ENCODE peak calls at places on chromosomes 11 and 22, in nine cellular contexts. X is breast epithelium; V is GM06990; Q is spleen; D is CD14-positive monocyte; B is activated CD8-positive, alpha-beta T cell treated with anti-CD3 and anti-CD28 coated beads for 36 hours; C is OCI-LY7; I is fibroblast of the aortic adventitia; N is fibroblast of lung. W is an unnamed sample.

GRCh38 chr11:14554959-14555358 is 34.8 kb upstream of the PSMA1 start:
- DNase-seq in X (no peak), V (no peak), Q (no peak), D (no peak), B (peak), C (no peak), I (no peak), N (no peak), W (no peak)

GRCh38 chr11:58394195-58394594 is 12.5 kb downstream of the OR5B3 start:
- DNase-seq in X (no peak), V (no peak), Q (no peak), D (no peak), B (no peak), C (no peak), I (peak), N (peak), W (no peak)

GRCh38 chr22:47633111-47633510 is 870.7 kb downstream of the TBC1D22A start:
- DNase-seq in X (no peak), V (no peak), Q (no peak), D (no peak), B (no peak), C (no peak), I (no peak), N (no peak), W (no peak)

GRCh38 chr11:66996609-66997273 is 21.6 kb downstream of the C11orf86 start:
- DNase-seq in X (no peak), V (no peak), Q (no peak), D (no peak), B (no peak), C (no peak), I (peak), N (peak), W (no peak)

GRCh38 chr11:30244255-30244654 is 13.4 kb downstream of the FSHB start:
- DNase-seq in X (no peak), V (no peak), Q (no peak), D (no peak), B (no peak), C (no peak), I (peak), N (peak), W (no peak)

GRCh38 chr11:57094206-57094940 is 87.4 kb upstream of the LRRC55 start:
- DNase-seq in X (no peak), V (no peak), Q (no peak), D (no peak), B (no peak), C (no peak), I (no peak), N (peak), W (no peak)

GRCh38 chr11:76623171-76623883 is 47.2 kb downstream of the LRRC32 start:
- DNase-seq in X (no peak), V (no peak), Q (peak), D (no peak), B (no peak), C (no peak), I (peak), N (peak), W (no peak)

GRCh38 chr11:13970986-13971385 is 8.5 kb downstream of the SPON1 start:
- DNase-seq in X (peak), V (no peak), Q (no peak), D (no peak), B (peak), C (peak), I (peak), N (no peak), W (no peak)

GRCh38 chr11:91435694-91436375 is 788.8 kb upstream of the FAT3 start:
- DNase-seq in X (no peak), V (no peak), Q (no peak), D (no peak), B (no peak), C (no peak), I (no peak), N (no peak), W (no peak)

GRCh38 chr22:40128989-40129388 is 48.7 kb upstream of the TNRC6B start:
- DNase-seq in X (no peak), V (peak), Q (no peak), D (no peak), B (peak), C (peak), I (no peak), N (no peak), W (peak)

GRCh38 chr11:92180664-92181251 is 43.9 kb upstream of the FAT3 start:
- DNase-seq in X (no peak), V (no peak), Q (no peak), D (no peak), B (no peak), C (no peak), I (peak), N (peak), W (no peak)

GRCh38 chr11:17786824-17787525 is 52.4 kb downstream of the KCNC1 start:
- DNase-seq in X (no peak), V (no peak), Q (no peak), D (no peak), B (no peak), C (no peak), I (peak), N (peak), W (no peak)

GRCh38 chr11:106603971-106604370 is 414.3 kb downstream of the GUCY1A2 start:
- DNase-seq in X (no peak), V (no peak), Q (no peak), D (no peak), B (no peak), C (no peak), I (no peak), N (no peak), W (no peak)

GRCh38 chr22:23120415-23120899 is 21.3 kb downstream of the RSPH14 start:
- DNase-seq in X (no peak), V (no peak), Q (no peak), D (no peak), B (no peak), C (no peak), I (no peak), N (no peak), W (no peak)

GRCh38 chr22:19554834-19555404 is 30.7 kb upstream of the CLDN5 start:
- DNase-seq in X (no peak), V (no peak), Q (no peak), D (no peak), B (no peak), C (no peak), I (peak), N (peak), W (no peak)

GRCh38 chr11:104327864-104328513 is 164.0 kb upstream of the PDGFD start:
- DNase-seq in X (no peak), V (no peak), Q (no peak), D (no peak), B (no peak), C (no peak), I (no peak), N (no peak), W (no peak)

GRCh38 chr22:30252411-30253204 is 6.0 kb upstream of the LIF start:
- DNase-seq in X (no peak), V (no peak), Q (peak), D (no peak), B (no peak), C (no peak), I (no peak), N (no peak), W (no peak)

GRCh38 chr22:32255217-32255616 is at the start of gene SLC5A4:
- DNase-seq in X (no peak), V (no peak), Q (no peak), D (no peak), B (no peak), C (no peak), I (no peak), N (no peak), W (no peak)

GRCh38 chr11:44977493-44977984 is 26.9 kb upstream of the TP53I11 start:
- DNase-seq in X (no peak), V (no peak), Q (no peak), D (no peak), B (peak), C (no peak), I (no peak), N (peak), W (no peak)

GRCh38 chr22:46111645-46112306 is 38.5 kb upstream of the PPARA start:
- DNase-seq in X (no peak), V (no peak), Q (no peak), D (no peak), B (no peak), C (no peak), I (no peak), N (no peak), W (no peak)

GRCh38 chr22:30015846-30016245 is 64.4 kb upstream of the HORMAD2 start:
- DNase-seq in X (no peak), V (no peak), Q (no peak), D (no peak), B (no peak), C (no peak), I (peak), N (peak), W (no peak)

GRCh38 chr11:126313826-126314225 is 10.0 kb downstream of the DCPS start:
- DNase-seq in X (no peak), V (no peak), Q (peak), D (no peak), B (no peak), C (no peak), I (no peak), N (no peak), W (no peak)

GRCh38 chr11:126310229-126310991 is 6.5 kb downstream of the DCPS start:
- DNase-seq in X (peak), V (no peak), Q (peak), D (peak), B (peak), C (peak), I (peak), N (peak), W (peak)

GRCh38 chr11:126312903-126313460 is 9.1 kb downstream of the DCPS start:
- DNase-seq in X (no peak), V (no peak), Q (no peak), D (no peak), B (no peak), C (no peak), I (no peak), N (no peak), W (no peak)

GRCh38 chr11:126310992-126311310 is 7.1 kb downstream of the DCPS start:
- DNase-seq in X (no peak), V (no peak), Q (no peak), D (no peak), B (no peak), C (no peak), I (no peak), N (peak), W (no peak)

DNA sequence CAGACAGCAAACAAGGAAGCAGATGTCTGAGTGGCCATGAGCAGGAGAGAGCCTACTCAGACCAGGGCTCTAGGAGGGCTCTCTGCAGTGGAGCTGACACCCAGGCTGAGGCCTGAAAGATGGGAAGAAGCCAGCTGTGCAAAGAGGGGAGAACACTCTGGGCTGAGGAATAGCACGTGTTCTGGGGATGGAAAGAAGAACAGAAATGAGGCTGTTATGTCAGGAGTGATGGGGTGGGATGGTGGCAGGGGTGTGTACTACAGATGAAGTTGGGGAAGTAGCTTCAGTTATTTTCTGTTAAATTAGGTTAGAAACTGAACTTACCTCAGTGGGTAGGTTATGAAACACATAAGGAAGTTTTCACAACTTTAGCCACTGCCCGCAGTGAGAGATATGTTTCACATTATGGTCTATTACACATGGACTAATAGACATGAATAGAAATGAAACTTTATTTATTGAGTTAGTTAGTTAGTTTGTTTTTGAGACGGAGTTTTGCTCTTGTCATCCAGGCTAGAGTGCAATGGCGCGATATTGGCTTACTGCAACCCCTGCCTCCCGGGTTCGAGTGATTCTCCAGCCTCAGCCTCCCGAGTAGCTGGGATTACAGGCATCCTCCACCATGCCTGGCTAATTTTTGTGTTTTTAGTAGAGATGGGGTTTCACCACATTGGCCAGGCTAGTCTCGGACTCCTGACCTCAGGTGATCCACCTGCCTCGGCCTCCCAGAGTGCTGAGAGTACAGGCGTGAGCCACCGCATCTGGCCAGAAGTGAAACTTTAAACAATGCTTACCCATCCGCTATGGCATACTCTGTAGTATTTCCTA is 7.8 kb downstream of the DCPS start:
- DNase-seq in X (no peak), V (peak), Q (no peak), D (peak), B (no peak), C (no peak), I (no peak), N (no peak), W (no peak)
- TF ChIP-seq CTCF in X (no peak), V (no peak), Q (peak), D (peak), B (no peak), C (no peak), I (no peak), N (no peak), W (no peak)

GRCh38 chr11:112228706-112229105 is 2.5 kb downstream of the PTS start:
- DNase-seq in X (no peak), V (no peak), Q (no peak), D (no peak), B (no peak), C (no peak), I (no peak), N (no peak), W (no peak)

GRCh38 chr11:112227471-112227870 is 1.2 kb downstream of the PTS start:
- DNase-seq in X (no peak), V (no peak), Q (no peak), D (no peak), B (no peak), C (no peak), I (no peak), N (no peak), W (no peak)

GRCh38 chr11:112225753-112226061 is 521 bp upstream of the PTS start:
- DNase-seq in X (no peak), V (no peak), Q (no peak), D (peak), B (no peak), C (no peak), I (no peak), N (peak), W (no peak)

GRCh38 chr11:112226062-112226921 is at the start of gene PTS:
- DNase-seq in X (peak), V (peak), Q (peak), D (peak), B (peak), C (peak), I (peak), N (peak), W (peak)

DNA sequence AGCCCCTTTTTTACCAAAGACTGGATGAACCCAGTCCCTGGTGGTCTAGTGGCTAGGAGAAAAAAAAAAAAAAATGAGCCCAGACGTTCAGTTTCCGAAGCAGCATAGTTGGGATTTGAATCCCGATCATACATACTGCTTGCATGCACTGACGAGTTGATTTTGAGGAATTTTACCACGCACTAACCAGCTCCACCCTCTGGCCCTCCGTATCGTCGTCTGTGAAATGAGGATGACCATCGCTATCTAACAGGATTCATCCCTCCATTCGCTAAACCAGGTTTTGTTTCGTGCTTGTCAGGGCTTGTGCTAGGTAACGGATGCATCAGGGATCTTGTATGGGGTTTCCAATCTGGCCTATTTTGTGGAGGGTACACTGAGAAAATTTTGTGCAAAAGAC is 774 bp downstream of the PTS start:
- DNase-seq in X (no peak), V (no peak), Q (no peak), D (no peak), B (no peak), C (peak), I (peak), N (peak), W (no peak)
- TF ChIP-seq CTCF in X (no peak), V (no peak), Q (no peak), D (no peak), B (no peak), C (no peak), I (no peak), N (peak), W (no peak)

GRCh38 chr11:120212259-120212888 is 1.5 kb downstream of the OAF start:
- DNase-seq in X (no peak), V (no peak), Q (no peak), D (no peak), B (no peak), C (no peak), I (no peak), N (peak), W (no peak)

GRCh38 chr11:120212926-120213325 is 2.1 kb downstream of the OAF start:
- DNase-seq in X (no peak), V (no peak), Q (no peak), D (no peak), B (no peak), C (no peak), I (no peak), N (no peak), W (no peak)

GRCh38 chr11:120211522-120212258 is 858 bp downstream of the OAF start:
- DNase-seq in X (no peak), V (no peak), Q (no peak), D (no peak), B (no peak), C (no peak), I (no peak), N (no peak), W (no peak)

GRCh38 chr11:120209750-120210650 is 832 bp upstream of the OAF start:
- DNase-seq in X (no peak), V (no peak), Q (no peak), D (no peak), B (no peak), C (no peak), I (no peak), N (no peak), W (peak)

GRCh38 chr11:120210651-120211521 is at the start of gene OAF:
- DNase-seq in X (peak), V (peak), Q (peak), D (peak), B (peak), C (peak), I (peak), N (peak), W (peak)
- TF ChIP-seq CTCF in X (no peak), V (no peak), Q (peak), D (peak), B (no peak), C (peak), I (peak), N (no peak), W (peak)

DNA sequence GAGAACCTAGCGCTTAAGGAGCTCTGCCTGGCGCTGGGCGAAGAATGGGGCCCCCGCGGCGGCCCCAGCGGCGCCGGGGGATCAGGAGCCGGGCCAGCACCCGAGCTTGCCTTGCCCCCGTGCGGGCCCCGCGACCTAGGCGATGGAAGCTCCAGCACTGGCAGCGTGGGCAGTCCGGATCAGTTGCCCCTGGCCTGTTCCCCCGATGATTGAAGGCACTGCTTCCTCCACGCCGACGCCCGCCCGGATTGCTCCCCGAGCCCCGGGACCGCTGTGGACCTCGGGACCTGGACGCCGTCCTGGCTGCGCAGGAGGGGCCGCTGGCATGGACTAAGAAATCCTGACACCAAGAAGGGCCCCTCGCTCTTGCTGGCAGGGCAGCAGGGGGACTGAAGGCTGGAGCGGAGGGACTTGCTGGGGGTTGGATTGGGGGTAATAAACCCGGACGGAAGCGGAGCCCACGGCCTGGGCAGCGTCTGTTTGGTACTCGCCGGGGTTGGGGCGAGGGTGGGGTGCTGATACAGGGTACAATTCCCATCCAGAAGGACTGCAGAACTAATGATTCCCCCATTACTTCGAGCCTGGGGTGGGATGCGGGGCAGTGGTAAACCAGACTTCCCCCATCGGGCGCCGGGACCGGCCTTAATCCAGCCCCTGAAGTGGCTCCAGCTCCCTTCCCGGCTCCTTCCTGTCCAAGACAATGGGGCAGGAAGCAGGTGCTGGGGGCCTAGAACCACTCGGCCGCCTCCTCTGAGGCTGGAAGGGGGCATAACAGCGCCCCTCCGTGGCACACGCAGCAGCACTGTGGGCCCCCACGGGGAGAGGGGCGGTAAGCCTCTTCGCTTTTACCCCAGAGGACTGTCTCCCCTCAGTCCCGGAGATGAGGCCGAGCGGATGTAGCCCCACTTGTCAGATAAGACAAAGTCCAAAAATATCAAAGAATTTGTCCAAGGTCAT is 985 bp downstream of the CCDC85B start:
- DNase-seq in X (no peak), V (peak), Q (peak), D (no peak), B (peak), C (peak), I (no peak), N (no peak), W (no peak)
- TF ChIP-seq CTCF in X (no peak), V (peak), Q (peak), D (no peak), B (peak), C (peak), I (peak), N (peak), W (peak)

GRCh38 chr22:36454916-36455570 is 26.4 kb downstream of the TXN2 start:
- DNase-seq in X (peak), V (peak), Q (peak), D (peak), B (peak), C (peak), I (peak), N (peak), W (peak)
- TF ChIP-seq CTCF in X (no peak), V (no peak), Q (peak), D (no peak), B (no peak), C (peak), I (no peak), N (no peak), W (peak)

DNA sequence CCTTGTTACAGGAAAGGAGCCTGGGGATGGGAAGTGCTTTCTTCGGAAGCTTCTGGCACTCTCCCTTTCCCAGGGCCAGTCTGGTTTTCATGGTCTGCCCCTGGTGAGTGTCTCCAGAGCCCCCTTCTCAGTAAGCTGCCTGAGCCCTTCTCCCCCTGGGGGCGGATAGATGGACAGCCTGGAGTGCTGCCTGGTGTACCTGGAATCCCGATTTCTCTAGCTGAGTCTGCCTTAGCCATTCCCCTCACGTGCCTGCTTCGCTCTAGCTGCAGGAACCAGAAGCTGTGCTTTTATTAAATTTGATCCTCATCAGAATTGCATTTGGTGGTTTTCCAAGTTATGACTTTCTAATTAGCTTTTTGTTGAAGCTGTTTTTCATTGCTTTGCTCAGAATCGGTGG is 152.9 kb upstream of the NAV2 start:
- DNase-seq in X (no peak), V (no peak), Q (no peak), D (no peak), B (no peak), C (no peak), I (no peak), N (no peak), W (no peak)
- TF ChIP-seq CTCF in X (no peak), V (no peak), Q (no peak), D (no peak), B (no peak), C (no peak), I (no peak), N (no peak), W (no peak)